ENCODE peak calls at places on chromosomes 12 and 14, in six cellular contexts. D is COR-L47, C is astrocyte of the spinal cord, A is psoas muscle, J is HT1080, U is globus pallidus. K is an unnamed sample.

GRCh38 chr14:105577339-105577861 is 51.0 kb downstream of the TMEM121 start:
- DNase-seq in D (no peak), C (no peak), A (peak), J (no peak), U (no peak), K (no peak)

GRCh38 chr12:53530920-53531319 is 23.6 kb upstream of the NPFF start:
- DNase-seq in D (no peak), C (peak), A (no peak), J (peak), U (no peak), K (no peak)

GRCh38 chr12:10213168-10214130 is 772 bp downstream of the GABARAPL1 start:
- DNase-seq in D (no peak), C (peak), A (peak), J (peak), U (peak), K (peak)

GRCh38 chr14:24317141-24317927 is 6.0 kb downstream of the LTB4R start:
- DNase-seq in D (no peak), C (no peak), A (no peak), J (peak), U (no peak), K (no peak)

GRCh38 chr12:116174904-116175303 is 102.6 kb downstream of the MED13L start:
- DNase-seq in D (no peak), C (no peak), A (no peak), J (no peak), U (no peak), K (no peak)

GRCh38 chr14:63383776-63384367 is 65.1 kb upstream of the GPHB5 start:
- DNase-seq in D (no peak), C (no peak), A (no peak), J (no peak), U (no peak), K (no peak)

GRCh38 chr12:54145844-54146243 is 42.9 kb downstream of the SMUG1 start:
- DNase-seq in D (no peak), C (no peak), A (no peak), J (no peak), U (no peak), K (no peak)

GRCh38 chr12:65823481-65824313 is 586 bp upstream of the HMGA2 start:
- DNase-seq in D (no peak), C (no peak), A (no peak), J (no peak), U (no peak), K (no peak)

GRCh38 chr12:80412343-80412953 is 31.6 kb upstream of the PTPRQ start:
- DNase-seq in D (peak), C (peak), A (no peak), J (peak), U (peak), K (peak)

GRCh38 chr14:64986578-64987571 is at the start of gene FNTB:
- DNase-seq in D (peak), C (peak), A (peak), J (peak), U (peak), K (peak)

GRCh38 chr12:54004841-54005530 is 3.8 kb upstream of the HOXC8 start:
- DNase-seq in D (no peak), C (no peak), A (peak), J (no peak), U (no peak), K (no peak)

GRCh38 chr12:42590324-42590934 is 883 bp upstream of the PRICKLE1 start:
- DNase-seq in D (no peak), C (no peak), A (peak), J (no peak), U (no peak), K (no peak)

GRCh38 chr14:89428163-89428523 is 11.1 kb upstream of the FOXN3 start:
- DNase-seq in D (no peak), C (no peak), A (no peak), J (no peak), U (no peak), K (no peak)

GRCh38 chr12:123387508-123388217 is 3.7 kb downstream of the KMT5A start:
- DNase-seq in D (no peak), C (no peak), A (no peak), J (no peak), U (no peak), K (no peak)

GRCh38 chr14:75566321-75566720 is 12.1 kb upstream of the FLVCR2 start:
- DNase-seq in D (no peak), C (no peak), A (no peak), J (peak), U (no peak), K (no peak)

GRCh38 chr12:104376650-104377506 is 73.3 kb downstream of the EID3 start:
- DNase-seq in D (no peak), C (no peak), A (no peak), J (peak), U (peak), K (no peak)

GRCh38 chr14:53957739-53958138 is 1.1 kb upstream of the BMP4 start:
- DNase-seq in D (no peak), C (no peak), A (no peak), J (no peak), U (no peak), K (no peak)

GRCh38 chr12:16763901-16764300 is 157.9 kb upstream of the LMO3 start:
- DNase-seq in D (no peak), C (peak), A (no peak), J (no peak), U (no peak), K (no peak)

GRCh38 chr12:110310754-110311153 is 29.7 kb downstream of the ATP2A2 start:
- DNase-seq in D (no peak), C (no peak), A (no peak), J (no peak), U (no peak), K (no peak)

GRCh38 chr14:22418631-22419030 is 170.4 kb downstream of the DAD1 start:
- DNase-seq in D (no peak), C (no peak), A (no peak), J (no peak), U (no peak), K (no peak)

GRCh38 chr12:51622564-51622963 is 31.5 kb downstream of the SCN8A start:
- DNase-seq in D (no peak), C (peak), A (no peak), J (peak), U (no peak), K (no peak)

GRCh38 chr14:73259837-73260236 is 22.5 kb downstream of the PAPLN start:
- DNase-seq in D (no peak), C (no peak), A (no peak), J (no peak), U (no peak), K (no peak)

GRCh38 chr14:63833728-63834127 is 19.1 kb upstream of the SYNE2 start:
- DNase-seq in D (no peak), C (no peak), A (no peak), J (no peak), U (no peak), K (no peak)

GRCh38 chr12:103908877-103909276 is 21.3 kb upstream of the HSP90B1 start:
- DNase-seq in D (no peak), C (no peak), A (no peak), J (no peak), U (no peak), K (no peak)

GRCh38 chr14:30521899-30522736 is 36.8 kb upstream of the G2E3 start:
- DNase-seq in D (peak), C (peak), A (no peak), J (peak), U (peak), K (peak)